ENCODE peak calls at places on chromosomes 11 and 22, in five cellular contexts. U is CD8-positive, alpha-beta memory T cell; F is OCI-LY7; W is fibroblast of lung; K is cardiac muscle cell. A is an unnamed sample. For H3K36me3, the result is how much of the 10 kb centered on the place peaks cover.

GRCh38 chr11:16981651-16982194 is 32.5 kb downstream of the PLEKHA7 start:
- DNase-seq in W (peak), U (no peak), F (no peak), K (peak), A (no peak)

GRCh38 chr11:73894725-73895335 is 18.0 kb downstream of the PAAF1 start:
- DNase-seq in W (peak), K (no peak), U (no peak), F (no peak), A (no peak)

GRCh38 chr22:19508024-19508776 is 16.0 kb downstream of the CLDN5 start:
- DNase-seq in K (no peak), F (no peak), W (no peak), U (no peak), A (no peak)

GRCh38 chr22:17634696-17635095 is 3.9 kb upstream of the BCL2L13 start:
- DNase-seq in F (no peak), U (no peak), K (no peak), W (no peak), A (no peak)

GRCh38 chr22:32615874-32616564 is 141.4 kb downstream of the FBXO7 start:
- DNase-seq in F (no peak), K (no peak), W (no peak), U (no peak), A (no peak)

GRCh38 chr11:99693941-99694492 is 673.3 kb downstream of the CNTN5 start:
- DNase-seq in U (no peak), K (peak), W (peak), F (no peak), A (no peak)

GRCh38 chr11:131423715-131424114 is 53.3 kb downstream of the NTM start:
- DNase-seq in W (peak), F (no peak), K (peak), U (no peak), A (no peak)

GRCh38 chr11:19744130-19744529 is 31.5 kb downstream of the NAV2 start:
- DNase-seq in K (no peak), U (no peak), W (no peak), F (no peak), A (no peak)

GRCh38 chr22:25482868-25483639 is 81.4 kb upstream of the GRK3 start:
- DNase-seq in U (no peak), W (no peak), F (no peak), K (no peak), A (no peak)

GRCh38 chr22:21780259-21780658 is 44.7 kb upstream of the YPEL1 start:
- DNase-seq in F (no peak), U (no peak), K (no peak), W (no peak), A (no peak)
- H3K36me3 ChIP-seq in F (under half), U (under half), K (under half), W (under half), A (under half)

GRCh38 chr22:37854946-37855345 is 5.7 kb downstream of the EIF3L start:
- DNase-seq in K (no peak), W (no peak), U (no peak), F (no peak), A (no peak)
- H3K36me3 ChIP-seq in K (half or more), W (under half), U (under half), F (half or more), A (under half)

DNA sequence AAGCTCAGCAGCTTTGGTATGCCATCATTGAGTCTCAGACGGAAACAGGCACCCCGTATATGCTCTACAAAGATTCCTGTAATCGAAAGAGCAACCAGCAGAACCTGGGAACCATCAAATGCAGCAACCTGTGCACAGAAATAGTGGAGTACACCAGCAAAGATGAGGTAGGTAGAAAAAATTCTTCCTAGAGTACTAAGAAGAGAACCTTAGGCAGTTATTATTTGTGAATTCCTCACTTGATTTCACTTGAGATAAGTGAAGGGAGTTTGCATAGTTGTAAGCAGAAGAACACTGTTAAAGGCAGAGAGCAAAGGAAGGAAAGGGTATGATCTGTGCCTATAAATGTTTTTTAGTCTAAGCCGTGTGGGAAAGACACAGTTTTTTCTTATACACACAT is 28.6 kb downstream of the RRM1 start:
- DNase-seq in U (no peak), F (no peak), W (no peak), K (no peak), A (no peak)
- H3K36me3 ChIP-seq in U (under half), F (half or more), W (under half), K (under half), A (half or more)

GRCh38 chr22:24162377-24162927 is 18.8 kb upstream of the SUSD2 start:
- DNase-seq in F (no peak), K (no peak), U (no peak), W (no peak), A (no peak)

GRCh38 chr22:24161909-24162308 is 19.4 kb upstream of the SUSD2 start:
- DNase-seq in F (no peak), W (no peak), K (no peak), U (no peak), A (no peak)

GRCh38 chr22:24165673-24166072 is 15.6 kb upstream of the SUSD2 start:
- DNase-seq in U (no peak), W (peak), F (no peak), K (no peak), A (no peak)

GRCh38 chr22:24164823-24165379 is 16.4 kb upstream of the SUSD2 start:
- DNase-seq in K (no peak), U (no peak), W (no peak), F (no peak), A (no peak)

DNA sequence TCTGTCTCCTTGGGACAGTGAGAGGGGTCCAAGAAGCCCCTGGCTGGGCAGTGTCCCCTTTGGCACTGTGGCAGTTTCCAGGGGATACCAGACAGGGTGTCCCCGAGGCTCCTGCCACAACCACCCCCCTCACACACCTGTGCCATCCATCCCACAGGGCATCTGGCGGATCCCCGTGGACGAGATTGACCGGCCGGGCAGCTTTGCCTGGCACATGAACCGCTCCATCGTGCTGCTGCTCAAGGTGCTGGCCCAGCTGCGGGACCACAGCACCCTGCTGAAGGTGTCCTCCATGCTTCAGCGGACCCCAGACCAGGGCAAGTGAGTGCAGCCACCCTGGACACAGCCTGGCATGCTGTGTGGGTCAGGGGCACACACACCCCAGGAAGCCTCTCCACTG is 17.0 kb upstream of the SUSD2 start:
- DNase-seq in W (no peak), F (no peak), K (no peak), U (no peak), A (no peak)
- H3K36me3 ChIP-seq in W (under half), F (under half), K (under half), U (half or more), A (under half)

DNA sequence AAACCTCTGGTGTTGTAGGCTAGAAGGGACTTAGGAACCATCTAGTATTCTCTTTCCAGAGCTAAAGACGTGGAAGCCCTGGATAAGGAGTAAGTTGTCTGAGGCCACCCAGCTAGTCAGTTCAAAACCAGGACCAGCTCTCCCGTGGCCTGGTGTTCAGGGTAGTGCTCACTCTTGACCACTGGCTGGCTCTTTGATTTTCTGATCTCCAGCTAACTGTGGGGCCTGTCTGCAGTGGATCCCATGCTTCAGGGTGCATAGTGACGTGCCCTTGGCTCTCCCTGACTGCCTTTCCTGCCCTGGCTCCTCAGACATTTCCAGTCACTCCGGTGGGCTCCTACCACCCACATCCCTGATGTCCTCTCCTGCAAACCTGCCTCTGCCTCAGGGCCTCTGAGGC is 1.3 kb downstream of the CLMP start:
- DNase-seq in U (no peak), F (no peak), K (no peak), W (no peak), A (no peak)
- H3K36me3 ChIP-seq in U (under half), F (under half), K (under half), W (under half), A (under half)

GRCh38 chr22:27796118-27796517 is 5.4 kb downstream of the MN1 start:
- DNase-seq in W (no peak), U (no peak), F (no peak), K (no peak), A (no peak)
- H3K36me3 ChIP-seq in W (under half), U (under half), F (under half), K (under half), A (under half)

DNA sequence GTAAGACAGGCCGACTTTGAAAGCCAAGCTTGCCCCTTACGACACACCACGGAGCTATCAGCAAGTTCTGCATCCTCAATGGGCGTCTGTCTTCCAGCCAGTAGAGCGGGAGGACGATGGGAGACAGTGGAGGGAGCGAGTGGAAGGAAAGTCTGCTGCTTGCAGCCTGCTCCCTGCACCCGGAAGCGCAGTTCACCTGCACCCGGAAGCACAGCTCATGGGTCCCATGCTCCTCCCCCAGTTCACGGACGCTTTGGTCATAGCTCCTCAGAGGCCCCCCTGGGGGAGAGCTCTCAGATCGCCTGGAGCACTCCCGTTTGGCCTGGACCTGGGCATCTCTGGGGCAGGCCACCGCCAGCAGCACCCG is 51.3 kb downstream of the FBLN1 start:
- DNase-seq in F (peak), U (no peak), K (no peak), W (no peak), A (no peak)
- H3K36me3 ChIP-seq in F (under half), U (under half), K (under half), W (under half), A (under half)

A was measured in esophagus squamous epithelium.